ENCODE peak calls at places on chromosomes 4 and X, in ten cellular contexts. One of them, this sample, is unnamed.

GRCh38 chr4:127782025-127782274 is 172 bp upstream of the HSPA4L start:
- DNase-seq in AG09309: peak
- DNase-seq in naive thymus-derived CD8-positive, alpha-beta T cell: no peak
- DNase-seq in activated naive CD4-positive, alpha-beta T cell treated with anti-CD3 and anti-CD28 coated beads, Interleukin-2, amount 50 U/mL, for 72 hours: no peak
- DNase-seq in colonic mucosa: peak
- DNase-seq in T-helper 17 cell: peak
- DNase-seq in suprapubic skin: no peak
- DNase-seq in AG20443: peak
- DNase-seq in NCI-H510A treated with DMSO at 0.1 percent for 48 hours: peak
- DNase-seq in NCI-H1694: no peak
- DNase-seq in this sample: peak

GRCh38 chrX:119389854-119390501 is 9.2 kb upstream of the SLC25A43 start:
- DNase-seq in NCI-H1694: no peak
- DNase-seq in AG09309: no peak
- DNase-seq in suprapubic skin: no peak
- DNase-seq in colonic mucosa: no peak
- DNase-seq in T-helper 17 cell: no peak
- DNase-seq in NCI-H510A treated with DMSO at 0.1 percent for 48 hours: no peak
- DNase-seq in activated naive CD4-positive, alpha-beta T cell treated with anti-CD3 and anti-CD28 coated beads, Interleukin-2, amount 50 U/mL, for 72 hours: no peak
- DNase-seq in naive thymus-derived CD8-positive, alpha-beta T cell: no peak
- DNase-seq in AG20443: no peak
- DNase-seq in this sample: no peak

GRCh38 chr4:86894465-86894864 is 2.2 kb upstream of the C4orf36 start:
- DNase-seq in NCI-H1694: no peak
- DNase-seq in T-helper 17 cell: no peak
- DNase-seq in activated naive CD4-positive, alpha-beta T cell treated with anti-CD3 and anti-CD28 coated beads, Interleukin-2, amount 50 U/mL, for 72 hours: no peak
- DNase-seq in NCI-H510A treated with DMSO at 0.1 percent for 48 hours: no peak
- DNase-seq in suprapubic skin: no peak
- DNase-seq in AG09309: no peak
- DNase-seq in AG20443: no peak
- DNase-seq in naive thymus-derived CD8-positive, alpha-beta T cell: no peak
- DNase-seq in colonic mucosa: no peak
- DNase-seq in this sample: no peak

GRCh38 chrX:15882704-15883539 is 28.3 kb upstream of the AP1S2 start:
- DNase-seq in colonic mucosa: no peak
- DNase-seq in NCI-H1694: no peak
- DNase-seq in AG09309: no peak
- DNase-seq in NCI-H510A treated with DMSO at 0.1 percent for 48 hours: no peak
- DNase-seq in T-helper 17 cell: no peak
- DNase-seq in AG20443: no peak
- DNase-seq in suprapubic skin: no peak
- DNase-seq in activated naive CD4-positive, alpha-beta T cell treated with anti-CD3 and anti-CD28 coated beads, Interleukin-2, amount 50 U/mL, for 72 hours: no peak
- DNase-seq in naive thymus-derived CD8-positive, alpha-beta T cell: no peak
- DNase-seq in this sample: no peak

GRCh38 chrX:51894697-51895336 is 1.4 kb downstream of the MAGED1 start:
- DNase-seq in colonic mucosa: peak
- DNase-seq in AG20443: peak
- DNase-seq in naive thymus-derived CD8-positive, alpha-beta T cell: peak
- DNase-seq in T-helper 17 cell: no peak
- DNase-seq in suprapubic skin: no peak
- DNase-seq in activated naive CD4-positive, alpha-beta T cell treated with anti-CD3 and anti-CD28 coated beads, Interleukin-2, amount 50 U/mL, for 72 hours: no peak
- DNase-seq in AG09309: no peak
- DNase-seq in NCI-H510A treated with DMSO at 0.1 percent for 48 hours: peak
- DNase-seq in NCI-H1694: peak
- DNase-seq in this sample: no peak

GRCh38 chrX:40055495-40055894 is 42.3 kb downstream of the BCOR start:
- DNase-seq in NCI-H510A treated with DMSO at 0.1 percent for 48 hours: no peak
- DNase-seq in AG20443: no peak
- DNase-seq in colonic mucosa: no peak
- DNase-seq in activated naive CD4-positive, alpha-beta T cell treated with anti-CD3 and anti-CD28 coated beads, Interleukin-2, amount 50 U/mL, for 72 hours: no peak
- DNase-seq in AG09309: no peak
- DNase-seq in naive thymus-derived CD8-positive, alpha-beta T cell: no peak
- DNase-seq in NCI-H1694: no peak
- DNase-seq in suprapubic skin: no peak
- DNase-seq in T-helper 17 cell: no peak
- DNase-seq in this sample: no peak

GRCh38 chr4:16775411-16776154 is 122.9 kb downstream of the LDB2 start:
- DNase-seq in NCI-H510A treated with DMSO at 0.1 percent for 48 hours: no peak
- DNase-seq in AG20443: no peak
- DNase-seq in activated naive CD4-positive, alpha-beta T cell treated with anti-CD3 and anti-CD28 coated beads, Interleukin-2, amount 50 U/mL, for 72 hours: no peak
- DNase-seq in naive thymus-derived CD8-positive, alpha-beta T cell: no peak
- DNase-seq in AG09309: no peak
- DNase-seq in T-helper 17 cell: no peak
- DNase-seq in suprapubic skin: no peak
- DNase-seq in colonic mucosa: no peak
- DNase-seq in NCI-H1694: no peak
- DNase-seq in this sample: no peak

GRCh38 chr4:128323401-128323800 is 35.8 kb upstream of the PGRMC2 start:
- DNase-seq in activated naive CD4-positive, alpha-beta T cell treated with anti-CD3 and anti-CD28 coated beads, Interleukin-2, amount 50 U/mL, for 72 hours: no peak
- DNase-seq in T-helper 17 cell: no peak
- DNase-seq in naive thymus-derived CD8-positive, alpha-beta T cell: no peak
- DNase-seq in suprapubic skin: no peak
- DNase-seq in NCI-H1694: no peak
- DNase-seq in NCI-H510A treated with DMSO at 0.1 percent for 48 hours: no peak
- DNase-seq in colonic mucosa: no peak
- DNase-seq in AG09309: no peak
- DNase-seq in AG20443: no peak
- DNase-seq in this sample: no peak

GRCh38 chr4:142435599-142436235 is 410.4 kb downstream of the INPP4B start:
- DNase-seq in AG20443: no peak
- DNase-seq in NCI-H510A treated with DMSO at 0.1 percent for 48 hours: peak
- DNase-seq in AG09309: no peak
- DNase-seq in T-helper 17 cell: no peak
- DNase-seq in activated naive CD4-positive, alpha-beta T cell treated with anti-CD3 and anti-CD28 coated beads, Interleukin-2, amount 50 U/mL, for 72 hours: no peak
- DNase-seq in NCI-H1694: no peak
- DNase-seq in colonic mucosa: no peak
- DNase-seq in naive thymus-derived CD8-positive, alpha-beta T cell: no peak
- DNase-seq in suprapubic skin: no peak
- DNase-seq in this sample: no peak

GRCh38 chrX:100085851-100086250 is 324.2 kb downstream of the PCDH19 start:
- DNase-seq in NCI-H510A treated with DMSO at 0.1 percent for 48 hours: peak
- DNase-seq in suprapubic skin: no peak
- DNase-seq in NCI-H1694: no peak
- DNase-seq in T-helper 17 cell: no peak
- DNase-seq in colonic mucosa: no peak
- DNase-seq in activated naive CD4-positive, alpha-beta T cell treated with anti-CD3 and anti-CD28 coated beads, Interleukin-2, amount 50 U/mL, for 72 hours: no peak
- DNase-seq in AG20443: no peak
- DNase-seq in AG09309: no peak
- DNase-seq in naive thymus-derived CD8-positive, alpha-beta T cell: no peak
- DNase-seq in this sample: no peak

This sample was measured in upper lobe of left lung.